ENCODE peak calls at places on chromosomes 12 and 14, in six cellular contexts. X is HepG2, A is adrenal gland, D is body of pancreas, B is upper lobe of left lung, L is ovary. C is an unnamed sample.

GRCh38 chr14:95359974-95360826 is 40.5 kb upstream of the CLMN start:
- DNase-seq in X (no peak), A (no peak), D (peak; percentile 49), B (peak; percentile 84), L (no peak), C (no peak)

GRCh38 chr12:15772405-15773018 is 16.7 kb downstream of the EPS8 start:
- DNase-seq in X (peak; percentile 19), A (no peak), D (no peak), B (no peak), L (no peak), C (peak; percentile 7)

GRCh38 chr14:55350461-55350860 is 61.2 kb downstream of the ATG14 start:
- DNase-seq in X (no peak), A (no peak), D (no peak), B (no peak), L (no peak), C (no peak)

GRCh38 chr12:26188132-26188531 is 7.2 kb upstream of the SSPN start:
- DNase-seq in X (no peak), A (no peak), D (no peak), B (no peak), L (no peak), C (no peak)

GRCh38 chr12:69107541-69107940 is 131.8 kb upstream of the CPSF6 start:
- DNase-seq in X (no peak), A (no peak), D (no peak), B (no peak), L (no peak), C (no peak)

GRCh38 chr12:109281452-109281851 is 27.6 kb downstream of the FOXN4 start:
- DNase-seq in X (no peak), A (no peak), D (no peak), B (peak; percentile 71), L (no peak), C (no peak)

GRCh38 chr12:104790296-104791125 is 167.6 kb downstream of the SLC41A2 start:
- DNase-seq in X (peak; percentile 5), A (peak; percentile 38), D (peak; percentile 26), B (peak; percentile 79), L (peak; percentile 61), C (no peak)

GRCh38 chr12:107404981-107405380 is 280.6 kb upstream of the PWP1 start:
- DNase-seq in X (peak; percentile 66), A (peak; percentile 18), D (peak; percentile 12), B (no peak), L (no peak), C (no peak)

GRCh38 chr12:108664338-108665258 is 30.9 kb upstream of the SELPLG start:
- DNase-seq in X (peak; percentile 92), A (peak; percentile 90), D (peak; percentile 90), B (no peak), L (peak; percentile 77), C (peak; percentile 82)

GRCh38 chr12:89135976-89136634 is 216.2 kb downstream of the DUSP6 start:
- DNase-seq in X (no peak), A (no peak), D (no peak), B (no peak), L (no peak), C (no peak)

GRCh38 chr12:121779422-121779895 is 14.0 kb downstream of the RHOF start:
- DNase-seq in X (no peak), A (no peak), D (no peak), B (peak; percentile 60), L (no peak), C (no peak)

GRCh38 chr14:55588259-55588699 is 8.3 kb downstream of the KTN1 start:
- DNase-seq in X (no peak), A (no peak), D (no peak), B (no peak), L (no peak), C (no peak)

GRCh38 chr12:107660861-107661415 is 24.7 kb upstream of the PWP1 start:
- DNase-seq in X (no peak), A (no peak), D (no peak), B (no peak), L (no peak), C (no peak)

GRCh38 chr12:4286771-4287317 is 13.3 kb downstream of the CCND2 start:
- DNase-seq in X (no peak), A (no peak), D (no peak), B (no peak), L (no peak), C (no peak)
- TF ChIP-seq POLR2A in X (no peak), A (no peak), D (no peak), B (no peak), L (no peak), C (no peak)

GRCh38 chr12:6685814-6686213 is 3.4 kb downstream of the ZNF384 start:
- DNase-seq in X (no peak), A (no peak), D (no peak), B (no peak), L (no peak), C (no peak)
- H3K4me3 ChIP-seq in X (no peak overlapping the region), A (no peak overlapping the region), D (no peak overlapping the region), B (no peak overlapping the region), L (no peak overlapping the region), C (no peak overlapping the region)

DNA sequence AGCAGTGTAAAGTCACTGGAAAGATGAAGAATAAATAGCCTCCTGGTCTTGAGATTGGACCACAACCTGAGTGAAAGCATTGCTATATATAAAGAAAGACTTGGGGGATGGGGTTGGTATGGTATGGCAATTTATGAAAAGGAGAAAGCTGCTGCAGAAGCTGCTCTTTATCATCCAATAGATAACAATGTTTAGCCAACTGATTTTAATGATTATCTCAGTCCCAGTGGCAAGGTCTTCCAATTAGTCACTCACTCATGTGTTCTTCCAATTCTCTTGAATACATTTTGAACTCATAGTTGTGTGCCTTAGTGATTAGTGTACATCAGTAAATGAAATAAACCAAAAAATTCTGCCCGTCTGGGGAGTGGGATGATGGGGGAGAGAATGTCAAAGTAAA is 10.3 kb downstream of the PLEKHA5 start:
- DNase-seq in X (no peak), A (no peak), D (no peak), B (no peak), L (no peak), C (no peak)
- H3K4me1 ChIP-seq in X (peaks cover 15% of the 10 kb centered on the region), A (peaks cover 29% of the 10 kb centered on the region), D (peaks cover 26% of the 10 kb centered on the region), B (no peaks in the 10 kb centered on the region), L (peaks cover 5% of the 10 kb centered on the region), C (no peaks in the 10 kb centered on the region)

DNA sequence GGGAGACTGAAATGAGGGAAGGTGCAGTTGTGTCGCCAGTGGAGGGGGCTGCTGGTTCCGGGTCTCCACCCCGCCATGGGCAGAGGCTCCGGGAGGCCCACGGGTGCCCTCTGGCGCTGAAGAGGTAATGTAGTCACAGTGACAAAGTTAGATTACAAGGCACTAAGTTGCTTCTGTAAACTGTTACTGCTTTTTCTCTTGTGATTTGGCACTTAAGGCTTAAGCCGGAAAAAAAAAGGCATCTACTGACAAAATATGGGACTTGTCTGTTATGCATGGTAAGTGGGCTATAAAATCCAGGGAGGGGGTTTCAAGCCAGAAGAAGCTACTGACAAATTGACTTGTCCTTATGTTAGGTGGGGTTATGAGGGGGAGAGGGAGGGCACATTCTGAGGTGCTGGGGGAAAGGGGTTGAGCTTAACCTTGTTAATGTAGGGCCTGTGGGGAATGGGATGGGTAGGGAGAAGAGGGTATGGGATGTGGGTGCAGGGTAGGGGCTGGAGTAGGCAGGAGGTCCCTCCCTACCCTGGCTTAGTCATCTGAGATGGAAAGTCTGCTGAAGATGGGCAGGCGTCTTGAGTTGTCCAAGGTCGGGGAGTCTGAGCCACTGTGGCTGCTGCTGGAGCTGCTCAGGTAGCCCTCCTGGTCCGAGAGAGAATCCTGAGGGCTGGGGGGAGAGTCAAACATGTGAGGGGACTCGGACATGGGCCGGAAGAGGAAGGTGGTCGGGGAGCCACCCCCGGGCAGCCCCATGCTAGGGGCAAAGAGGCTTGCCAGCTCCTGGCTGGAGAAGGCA is 3.7 kb downstream of the ZFP36L1 start:
- DNase-seq in X (peak; percentile 75), A (peak; percentile 84), D (peak; percentile 91), B (peak; percentile 88), L (peak; percentile 82), C (peak; percentile 80)
- TF ChIP-seq POLR2A in X (peak; percentile 28), A (no peak), D (no peak), B (no peak), L (no peak), C (peak; percentile 8)

GRCh38 chr14:39592390-39592789 is 160.2 kb upstream of the FBXO33 start:
- DNase-seq in X (no peak), A (no peak), D (no peak), B (no peak), L (no peak), C (no peak)

GRCh38 chr14:39593339-39593738 is 161.1 kb upstream of the FBXO33 start:
- DNase-seq in X (no peak), A (no peak), D (no peak), B (no peak), L (no peak), C (no peak)
- H3K4me3 ChIP-seq in X (no peak overlapping the region), A (no peak overlapping the region), D (no peak overlapping the region), B (no peak overlapping the region), L (no peak overlapping the region), C (no peak overlapping the region)

GRCh38 chr14:24369463-24369862 is 1.5 kb downstream of the NFATC4 start:
- DNase-seq in X (no peak), A (no peak), D (no peak), B (peak; percentile 81), L (peak; percentile 63), C (no peak)

GRCh38 chr14:24366664-24367505 is 1.1 kb upstream of the NFATC4 start:
- DNase-seq in X (peak; percentile 92), A (peak; percentile 89), D (peak; percentile 95), B (peak; percentile 96), L (peak; percentile 96), C (peak; percentile 91)

GRCh38 chr14:24368562-24369252 is 723 bp downstream of the NFATC4 start:
- DNase-seq in X (no peak), A (peak; percentile 67), D (peak; percentile 43), B (peak; percentile 90), L (peak; percentile 91), C (no peak)

GRCh38 chr14:24367506-24368214 is at the start of gene NFATC4:
- DNase-seq in X (peak; percentile 54), A (peak; percentile 90), D (peak; percentile 77), B (no peak), L (peak; percentile 85), C (peak; percentile 56)

GRCh38 chr14:24368215-24368561 is 204 bp downstream of the NFATC4 start:
- DNase-seq in X (no peak), A (peak; percentile 22), D (no peak), B (peak; percentile 69), L (no peak), C (no peak)
- H3K4me1 ChIP-seq in X (peaks cover 32% of the 10 kb centered on the region), A (peaks cover 27% of the 10 kb centered on the region), D (peaks cover 28% of the 10 kb centered on the region), B (peaks cover 41% of the 10 kb centered on the region), L (peaks cover 9% of the 10 kb centered on the region), C (no peaks in the 10 kb centered on the region)

GRCh38 chr12:66165141-66165540 is 4.7 kb downstream of the TMBIM4 start:
- DNase-seq in X (no peak), A (no peak), D (no peak), B (no peak), L (no peak), C (no peak)

GRCh38 chr12:66170606-66171005 is 810 bp upstream of the TMBIM4 start:
- DNase-seq in X (no peak), A (no peak), D (no peak), B (no peak), L (no peak), C (no peak)

GRCh38 chr12:66166561-66166960 is 3.2 kb downstream of the TMBIM4 start:
- DNase-seq in X (no peak), A (no peak), D (no peak), B (no peak), L (no peak), C (no peak)

GRCh38 chr12:66168410-66168809 is 1.4 kb downstream of the TMBIM4 start:
- DNase-seq in X (no peak), A (no peak), D (no peak), B (no peak), L (no peak), C (no peak)

GRCh38 chr12:66169221-66170170 is at the start of gene TMBIM4:
- DNase-seq in X (peak; percentile 86), A (peak; percentile 92), D (peak; percentile 89), B (peak; percentile 94), L (peak; percentile 89), C (peak; percentile 78)
- TF ChIP-seq POLR2A in X (peak; percentile 76), A (peak; percentile 80), D (peak; percentile 91), B (peak; percentile 56), L (peak; percentile 78), C (peak; percentile 29)

C was measured in prostate gland.